ENCODE peak calls at places on chromosomes 13 and 19, in nine cellular contexts. D, U, O, H, A, R, E, Q and F are unnamed samples.
A peak's percentile ranks its signal among the peaks of the same experiment; 100 is the strongest.

GRCh38 chr13:41854758-41855157 is 106.2 kb downstream of the VWA8 start:
- DNase-seq in D (no peak), U (no peak), O (no peak), H (no peak), A (peak; percentile 14), R (peak; percentile 12), E (no peak), Q (no peak), F (no peak)

GRCh38 chr13:110772091-110772984 is 58.8 kb downstream of the ING1 start:
- DNase-seq in D (no peak), U (no peak), O (no peak), H (no peak), A (no peak), R (no peak), E (no peak), Q (no peak), F (no peak)

GRCh38 chr13:42883771-42884170 is 102.4 kb downstream of the FAM216B start:
- DNase-seq in D (no peak), U (no peak), O (peak; percentile 70), H (no peak), A (peak; percentile 45), R (peak; percentile 18), E (no peak), Q (peak; percentile 15), F (peak; percentile 39)

GRCh38 chr19:35354898-35355297 is 3.4 kb upstream of the FFAR3 start:
- DNase-seq in D (no peak), U (no peak), O (no peak), H (no peak), A (no peak), R (no peak), E (no peak), Q (no peak), F (no peak)

GRCh38 chr13:60482012-60482411 is 85.0 kb downstream of the TDRD3 start:
- DNase-seq in D (no peak), U (no peak), O (peak; percentile 11), H (no peak), A (no peak), R (no peak), E (no peak), Q (no peak), F (no peak)

GRCh38 chr19:2455481-2456300 is 1.1 kb downstream of the LMNB2 start:
- DNase-seq in D (peak; percentile 36), U (peak; percentile 35), O (peak; percentile 62), H (no peak), A (no peak), R (no peak), E (no peak), Q (peak; percentile 59), F (no peak)

GRCh38 chr13:105579821-105580707 is 955.4 kb downstream of the EFNB2 start:
- DNase-seq in D (no peak), U (no peak), O (no peak), H (no peak), A (no peak), R (no peak), E (no peak), Q (no peak), F (no peak)

GRCh38 chr19:45485301-45486077 is 11.4 kb downstream of the RTN2 start:
- DNase-seq in D (peak; percentile 98), U (peak; percentile 97), O (peak; percentile 98), H (peak; percentile 97), A (peak; percentile 92), R (peak; percentile 87), E (peak; percentile 75), Q (peak; percentile 89), F (peak; percentile 98)

GRCh38 chr19:49453757-49454248 is 778 bp downstream of the ALDH16A1 start:
- DNase-seq in D (no peak), U (no peak), O (no peak), H (no peak), A (no peak), R (no peak), E (no peak), Q (no peak), F (no peak)

GRCh38 chr13:85653681-85654080 is 145.5 kb downstream of the SLITRK6 start:
- DNase-seq in D (no peak), U (no peak), O (no peak), H (no peak), A (no peak), R (no peak), E (no peak), Q (no peak), F (no peak)

GRCh38 chr13:75299913-75300862 is 181.8 kb downstream of the TBC1D4 start:
- DNase-seq in D (no peak), U (no peak), O (peak; percentile 55), H (no peak), A (peak; percentile 42), R (peak; percentile 68), E (no peak), Q (no peak), F (no peak)

GRCh38 chr13:29428310-29428991 is 167.0 kb downstream of the SLC7A1 start:
- DNase-seq in D (no peak), U (peak; percentile 20), O (peak; percentile 73), H (no peak), A (no peak), R (peak; percentile 24), E (no peak), Q (peak; percentile 71), F (peak; percentile 11)

GRCh38 chr13:98529171-98529570 is 47.7 kb downstream of the STK24 start:
- DNase-seq in D (no peak), U (no peak), O (no peak), H (no peak), A (no peak), R (no peak), E (no peak), Q (no peak), F (no peak)

GRCh38 chr13:96229356-96229755 is 139.4 kb downstream of the HS6ST3 start:
- DNase-seq in D (no peak), U (no peak), O (peak; percentile 31), H (no peak), A (peak; percentile 42), R (no peak), E (no peak), Q (peak; percentile 19), F (peak; percentile 5)

GRCh38 chr13:92677571-92677970 is 549.0 kb upstream of the GPC6 start:
- DNase-seq in D (no peak), U (no peak), O (no peak), H (no peak), A (no peak), R (no peak), E (no peak), Q (peak; percentile 14), F (no peak)

GRCh38 chr13:37326319-37326718 is 220.9 kb upstream of the CSNK1A1L start:
- DNase-seq in D (no peak), U (no peak), O (peak; percentile 28), H (no peak), A (no peak), R (no peak), E (no peak), Q (no peak), F (no peak)

GRCh38 chr19:7078007-7078406 is 8.5 kb downstream of the ZNF557 start:
- DNase-seq in D (no peak), U (no peak), O (peak; percentile 30), H (no peak), A (no peak), R (no peak), E (no peak), Q (no peak), F (no peak)

GRCh38 chr13:107205318-107206112 is 637.6 kb upstream of the ARGLU1 start:
- DNase-seq in D (peak; percentile 30), U (peak; percentile 76), O (peak; percentile 73), H (peak; percentile 11), A (peak; percentile 71), R (peak; percentile 45), E (peak; percentile 12), Q (peak; percentile 76), F (peak; percentile 29)